ENCODE peak calls at places on chromosomes 5 and 9, in four cellular contexts. One of them, this sample, is unnamed.

GRCh38 chr9:110027624-110028023 is 180.3 kb downstream of the C9orf152 start:
- DNase-seq in astrocyte of the spinal cord: peak
- DNase-seq in Caco-2: no peak
- DNase-seq in SK-N-SH: no peak
- DNase-seq in this sample: no peak

GRCh38 chr5:1882337-1883119 is at the start of gene IRX4:
- DNase-seq in astrocyte of the spinal cord: no peak
- DNase-seq in SK-N-SH: peak
- DNase-seq in Caco-2: no peak
- DNase-seq in this sample: no peak

GRCh38 chr5:122772446-122772845 is 2.4 kb upstream of the SNX2 start:
- DNase-seq in astrocyte of the spinal cord: peak
- DNase-seq in Caco-2: peak
- DNase-seq in SK-N-SH: no peak
- DNase-seq in this sample: no peak

GRCh38 chr9:90204128-90204838 is 438.3 kb downstream of the DIRAS2 start:
- DNase-seq in astrocyte of the spinal cord: no peak
- DNase-seq in SK-N-SH: no peak
- DNase-seq in Caco-2: no peak
- DNase-seq in this sample: no peak

GRCh38 chr5:150573867-150574817 is 66.2 kb downstream of the NDST1 start:
- DNase-seq in Caco-2: peak
- DNase-seq in SK-N-SH: peak
- DNase-seq in astrocyte of the spinal cord: no peak
- DNase-seq in this sample: no peak

GRCh38 chr5:132464155-132464939 is 26.2 kb downstream of the IRF1 start:
- DNase-seq in Caco-2: peak
- DNase-seq in SK-N-SH: peak
- DNase-seq in astrocyte of the spinal cord: no peak
- DNase-seq in this sample: no peak

GRCh38 chr5:128637031-128637430 is 99.0 kb upstream of the FBN2 start:
- DNase-seq in astrocyte of the spinal cord: peak
- DNase-seq in Caco-2: no peak
- DNase-seq in SK-N-SH: no peak
- DNase-seq in this sample: no peak

GRCh38 chr5:139358064-139358463 is 16.4 kb downstream of the PAIP2 start:
- DNase-seq in astrocyte of the spinal cord: no peak
- DNase-seq in SK-N-SH: no peak
- DNase-seq in Caco-2: no peak
- DNase-seq in this sample: no peak

GRCh38 chr5:40386293-40386692 is 293.4 kb upstream of the PTGER4 start:
- DNase-seq in Caco-2: no peak
- DNase-seq in SK-N-SH: no peak
- DNase-seq in astrocyte of the spinal cord: peak
- DNase-seq in this sample: no peak

GRCh38 chr9:111645806-111646205 is 14.7 kb downstream of the DNAJC25 start:
- DNase-seq in SK-N-SH: no peak
- DNase-seq in astrocyte of the spinal cord: no peak
- DNase-seq in Caco-2: no peak
- DNase-seq in this sample: no peak

GRCh38 chr9:91177081-91177480 is 184.6 kb downstream of the AUH start:
- DNase-seq in Caco-2: no peak
- DNase-seq in astrocyte of the spinal cord: no peak
- DNase-seq in SK-N-SH: no peak
- DNase-seq in this sample: no peak

GRCh38 chr5:146451411-146451810 is 4.3 kb downstream of the TCERG1 start:
- DNase-seq in astrocyte of the spinal cord: no peak
- DNase-seq in Caco-2: no peak
- DNase-seq in SK-N-SH: no peak
- DNase-seq in this sample: no peak

GRCh38 chr5:167783145-167783817 is 508.2 kb upstream of the WWC1 start:
- DNase-seq in astrocyte of the spinal cord: no peak
- DNase-seq in Caco-2: no peak
- DNase-seq in SK-N-SH: no peak
- DNase-seq in this sample: no peak

GRCh38 chr5:56211298-56211865 is 21.7 kb downstream of the ANKRD55 start:
- DNase-seq in astrocyte of the spinal cord: peak
- DNase-seq in Caco-2: peak
- DNase-seq in SK-N-SH: no peak
- DNase-seq in this sample: no peak

GRCh38 chr9:114282926-114283325 is 40.0 kb upstream of the ORM1 start:
- DNase-seq in astrocyte of the spinal cord: peak
- DNase-seq in SK-N-SH: peak
- DNase-seq in Caco-2: no peak
- DNase-seq in this sample: no peak

GRCh38 chr9:33752130-33752637 is 43.2 kb upstream of the PRSS3 start:
- DNase-seq in Caco-2: no peak
- DNase-seq in SK-N-SH: no peak
- DNase-seq in astrocyte of the spinal cord: no peak
- DNase-seq in this sample: no peak

GRCh38 chr5:93404246-93404645 is 176.8 kb downstream of the NR2F1-AS1 start:
- DNase-seq in Caco-2: no peak
- DNase-seq in astrocyte of the spinal cord: no peak
- DNase-seq in SK-N-SH: no peak
- DNase-seq in this sample: no peak

GRCh38 chr9:123607987-123608565 is 252.1 kb downstream of the CRB2 start:
- DNase-seq in Caco-2: no peak
- DNase-seq in SK-N-SH: no peak
- DNase-seq in astrocyte of the spinal cord: no peak
- DNase-seq in this sample: peak

DNA sequence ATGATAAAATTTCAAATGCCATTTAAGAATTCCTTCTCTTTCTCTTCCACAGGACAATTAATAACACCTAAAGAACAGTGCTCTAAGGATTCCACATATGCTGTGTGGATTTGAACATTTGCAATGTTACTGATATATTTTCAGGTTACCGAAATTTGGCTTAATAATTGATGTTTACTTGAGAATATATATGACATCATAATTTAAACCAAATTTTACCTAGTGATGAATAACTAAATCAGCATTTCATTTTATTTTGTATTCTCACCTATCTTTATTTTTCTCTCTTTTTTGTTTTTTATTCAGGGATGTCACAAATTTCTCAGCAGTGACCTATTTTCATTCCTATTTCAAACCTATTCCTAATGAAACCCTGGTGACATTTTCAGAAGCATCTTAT is 429.6 kb downstream of the SLCO4C1 start:
- DNase-seq in astrocyte of the spinal cord: no peak
- DNase-seq in Caco-2: no peak
- DNase-seq in SK-N-SH: no peak
- DNase-seq in this sample: no peak
- H3K4me3 ChIP-seq in astrocyte of the spinal cord: no peak
- H3K4me3 ChIP-seq in Caco-2: no peak
- H3K4me3 ChIP-seq in SK-N-SH: no peak
- H3K4me3 ChIP-seq in this sample: no peak

DNA sequence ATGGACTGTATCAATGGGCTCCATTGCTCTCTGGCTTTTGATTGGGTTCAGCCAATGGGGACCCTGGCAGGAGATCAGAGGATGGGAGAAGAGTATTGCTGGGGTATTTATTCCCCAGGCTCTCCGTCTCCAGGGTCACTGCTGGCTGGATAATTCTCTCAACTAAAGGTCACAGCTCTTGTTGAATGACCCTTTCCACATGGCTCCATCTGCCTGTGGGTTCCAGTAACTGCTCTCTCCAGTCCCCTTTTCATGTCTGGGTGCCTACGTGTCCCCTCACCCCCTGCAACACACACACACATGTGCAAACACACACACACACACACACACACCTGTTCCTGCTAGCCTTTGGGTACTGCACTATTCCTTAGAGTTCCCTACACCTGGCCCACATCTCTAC is 53.9 kb upstream of the RIC1 start:
- DNase-seq in astrocyte of the spinal cord: no peak
- DNase-seq in Caco-2: no peak
- DNase-seq in SK-N-SH: no peak
- DNase-seq in this sample: no peak
- TF ChIP-seq CTCF in astrocyte of the spinal cord: no peak
- TF ChIP-seq CTCF in Caco-2: no peak
- TF ChIP-seq CTCF in SK-N-SH: peak
- TF ChIP-seq CTCF in this sample: peak

GRCh38 chr5:399296-400281 is 43.4 kb upstream of the EXOC3 start:
- DNase-seq in astrocyte of the spinal cord: peak
- DNase-seq in Caco-2: no peak
- DNase-seq in SK-N-SH: peak
- DNase-seq in this sample: peak
- H3K4me3 ChIP-seq in astrocyte of the spinal cord: peak
- H3K4me3 ChIP-seq in Caco-2: no peak
- H3K4me3 ChIP-seq in SK-N-SH: no peak
- H3K4me3 ChIP-seq in this sample: no peak

GRCh38 chr9:108130896-108131295 is 641.3 kb upstream of the KLF4 start:
- DNase-seq in astrocyte of the spinal cord: no peak
- DNase-seq in SK-N-SH: no peak
- DNase-seq in Caco-2: no peak
- DNase-seq in this sample: no peak

GRCh38 chr9:108119530-108120113 is 630.1 kb upstream of the KLF4 start:
- DNase-seq in Caco-2: no peak
- DNase-seq in astrocyte of the spinal cord: no peak
- DNase-seq in SK-N-SH: no peak
- DNase-seq in this sample: no peak

DNA sequence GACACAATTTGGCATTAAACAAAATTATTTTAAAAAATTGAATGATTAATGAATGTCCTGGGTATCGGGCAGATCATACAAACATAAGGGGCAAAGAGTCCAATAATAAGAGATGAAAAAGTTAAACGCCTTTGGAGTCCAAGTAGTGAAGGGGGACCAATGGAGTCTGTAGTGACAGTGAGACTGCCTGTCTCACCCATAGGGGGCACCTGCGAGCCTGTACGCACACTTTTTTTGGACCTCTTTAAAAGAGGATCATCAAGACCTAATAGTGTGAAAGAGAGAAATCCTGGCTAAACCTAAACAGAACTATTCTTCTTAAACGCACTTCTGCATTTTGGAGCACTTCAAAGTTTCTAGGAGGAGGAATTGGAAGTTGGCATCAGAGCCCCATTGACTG is 636.0 kb upstream of the KLF4 start:
- DNase-seq in Caco-2: no peak
- DNase-seq in astrocyte of the spinal cord: no peak
- DNase-seq in SK-N-SH: peak
- DNase-seq in this sample: no peak
- TF ChIP-seq CTCF in Caco-2: peak
- TF ChIP-seq CTCF in astrocyte of the spinal cord: peak
- TF ChIP-seq CTCF in SK-N-SH: peak
- TF ChIP-seq CTCF in this sample: peak

GRCh38 chr5:179267071-179267670 is 78.1 kb downstream of the ADAMTS2 start:
- DNase-seq in Caco-2: peak
- DNase-seq in astrocyte of the spinal cord: no peak
- DNase-seq in SK-N-SH: peak
- DNase-seq in this sample: no peak

GRCh38 chr5:179264641-179265528 is 80.4 kb downstream of the ADAMTS2 start:
- DNase-seq in Caco-2: peak
- DNase-seq in astrocyte of the spinal cord: no peak
- DNase-seq in SK-N-SH: peak
- DNase-seq in this sample: no peak

GRCh38 chr5:179267671-179268071 is 77.6 kb downstream of the ADAMTS2 start:
- DNase-seq in SK-N-SH: peak
- DNase-seq in astrocyte of the spinal cord: no peak
- DNase-seq in Caco-2: no peak
- DNase-seq in this sample: no peak

GRCh38 chr5:179265529-179266290 is 79.6 kb downstream of the ADAMTS2 start:
- DNase-seq in Caco-2: peak
- DNase-seq in SK-N-SH: peak
- DNase-seq in astrocyte of the spinal cord: peak
- DNase-seq in this sample: no peak

DNA sequence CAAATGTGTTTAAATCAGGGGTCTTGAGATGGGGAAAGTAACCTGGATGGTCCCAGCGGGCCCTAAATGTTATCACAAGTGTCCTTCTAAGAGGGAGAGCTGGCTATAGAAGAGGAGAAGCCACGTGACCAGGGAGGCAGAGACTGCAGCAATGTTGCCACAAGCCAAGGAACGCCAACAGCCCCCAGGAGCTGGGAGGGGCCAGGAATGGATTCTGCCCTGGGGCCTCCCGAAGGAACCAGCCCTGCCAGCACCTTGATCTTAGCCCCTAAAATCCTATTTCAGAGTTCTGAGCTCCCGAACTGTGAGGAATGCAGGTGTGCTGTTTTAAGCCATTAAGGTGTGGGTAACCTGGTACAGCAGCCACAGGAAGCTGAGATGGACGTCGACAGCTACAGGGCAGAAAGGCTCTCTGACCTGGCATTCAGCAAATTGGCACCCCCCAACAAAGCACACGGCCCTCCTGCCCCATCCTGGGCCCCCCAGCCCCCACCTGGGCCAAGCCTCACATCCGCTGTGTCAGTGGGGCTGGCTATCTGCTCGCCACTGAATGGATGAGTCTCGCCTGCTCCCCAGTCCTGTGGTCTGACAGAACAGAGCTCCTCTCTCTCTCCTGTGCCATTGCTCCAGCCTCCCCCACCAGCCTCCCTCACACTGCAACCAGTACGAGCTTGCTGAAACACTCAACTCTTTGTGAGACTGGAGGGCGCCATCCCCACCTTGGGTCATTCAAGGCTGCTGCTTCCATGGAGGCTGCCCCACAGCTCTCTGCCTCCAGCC is 78.8 kb downstream of the ADAMTS2 start:
- DNase-seq in Caco-2: peak
- DNase-seq in astrocyte of the spinal cord: no peak
- DNase-seq in SK-N-SH: peak
- DNase-seq in this sample: no peak
- H3K4me3 ChIP-seq in Caco-2: no peak
- H3K4me3 ChIP-seq in astrocyte of the spinal cord: no peak
- H3K4me3 ChIP-seq in SK-N-SH: no peak
- H3K4me3 ChIP-seq in this sample: no peak

DNA sequence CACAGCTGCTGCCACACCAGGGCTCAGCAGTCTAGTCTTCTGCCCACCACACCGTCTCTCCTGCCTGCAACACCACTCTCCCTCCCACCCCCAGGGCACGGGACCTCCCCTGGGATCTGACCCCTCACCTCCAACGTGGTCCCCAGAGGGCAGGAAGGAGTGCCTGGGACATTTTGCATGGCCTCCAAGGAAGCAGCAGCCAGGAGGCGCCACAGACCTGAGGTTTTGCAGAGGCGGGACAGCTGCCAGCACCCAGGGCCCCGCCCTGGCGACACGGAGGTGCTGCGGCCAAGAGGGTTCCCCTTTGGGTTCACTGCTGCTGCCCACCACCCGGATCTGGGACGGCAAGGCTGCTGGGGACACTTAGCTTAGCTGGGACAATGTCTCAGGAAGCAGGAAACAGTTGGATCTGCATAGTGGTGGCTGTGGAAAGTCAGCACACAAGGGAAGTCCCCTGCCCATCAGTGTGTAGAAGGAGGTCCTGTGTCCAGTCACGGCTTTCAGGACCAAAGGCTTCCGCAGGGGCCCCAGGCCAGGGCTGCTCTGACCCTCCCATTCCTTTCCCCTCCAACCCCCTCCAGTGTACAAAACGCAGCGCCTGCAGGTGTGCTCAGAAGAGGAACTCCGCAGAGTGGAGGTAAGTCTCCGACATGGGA is 13.8 kb downstream of the PROP1 start:
- DNase-seq in astrocyte of the spinal cord: no peak
- DNase-seq in SK-N-SH: peak
- DNase-seq in Caco-2: no peak
- DNase-seq in this sample: no peak
- TF ChIP-seq CTCF in astrocyte of the spinal cord: no peak
- TF ChIP-seq CTCF in SK-N-SH: peak
- TF ChIP-seq CTCF in Caco-2: peak
- TF ChIP-seq CTCF in this sample: no peak

This sample was measured in GM12864.